ENCODE peak calls at places on chromosomes 12 and 14, in six cellular contexts. I is A549, D is stomach, N is HCT116, F is tibial nerve, B is right lobe of liver. W is an unnamed sample. For H3K4me1, the result is how much of the 10 kb centered on the place peaks cover.

GRCh38 chr12:120239776-120240494 is 25.6 kb downstream of the PXN start:
- DNase-seq in D (no peak), N (no peak), I (no peak), F (no peak), B (no peak), W (no peak)

GRCh38 chr12:80442426-80443222 is 1.4 kb upstream of the PTPRQ start:
- DNase-seq in I (peak), D (no peak), B (no peak), F (no peak), N (no peak), W (no peak)

GRCh38 chr14:72824051-72824450 is 69.8 kb downstream of the DPF3 start:
- DNase-seq in B (no peak), F (no peak), N (no peak), D (no peak), I (no peak), W (no peak)

GRCh38 chr12:77319141-77319540 is 253.8 kb upstream of the E2F7 start:
- DNase-seq in N (no peak), I (no peak), D (no peak), F (no peak), B (no peak), W (no peak)

GRCh38 chr12:94768398-94769039 is 118.2 kb upstream of the TMCC3 start:
- DNase-seq in D (no peak), F (no peak), N (no peak), I (no peak), B (no peak), W (no peak)

GRCh38 chr12:49019120-49019430 is 499 bp upstream of the PRKAG1 start:
- DNase-seq in F (no peak), I (no peak), D (no peak), N (no peak), B (no peak), W (no peak)

GRCh38 chr12:102735104-102735503 is 181.9 kb downstream of the PAH start:
- DNase-seq in F (no peak), N (no peak), I (no peak), B (no peak), D (no peak), W (no peak)

GRCh38 chr12:47824198-47824597 is 4.5 kb upstream of the HDAC7 start:
- DNase-seq in N (no peak), B (no peak), I (no peak), F (no peak), D (no peak), W (no peak)

GRCh38 chr14:43003845-43004244 is 1397.2 kb downstream of the LRFN5 start:
- DNase-seq in N (peak), I (peak), F (no peak), D (no peak), B (no peak), W (no peak)

GRCh38 chr12:131944601-131945251 is 5.0 kb upstream of the EP400 start:
- DNase-seq in N (no peak), D (peak), F (no peak), I (no peak), B (no peak), W (peak)

GRCh38 chr14:104794099-104794498 is 1.4 kb downstream of the AKT1 start:
- DNase-seq in B (no peak), I (peak), D (peak), N (no peak), F (no peak), W (no peak)

GRCh38 chr14:51869426-51870113 is 9.2 kb downstream of the GNG2 start:
- DNase-seq in D (no peak), B (no peak), F (no peak), N (no peak), I (no peak), W (no peak)

GRCh38 chr12:68242777-68243176 is 10.6 kb downstream of the IL22 start:
- DNase-seq in I (no peak), B (no peak), F (no peak), D (no peak), N (no peak), W (no peak)

GRCh38 chr12:118297284-118297683 is 75.4 kb downstream of the TAOK3 start:
- DNase-seq in I (no peak), N (no peak), B (no peak), D (no peak), F (no peak), W (no peak)

GRCh38 chr14:54681819-54682261 is 114.9 kb downstream of the SAMD4A start:
- DNase-seq in F (no peak), B (no peak), N (no peak), D (no peak), I (no peak), W (no peak)

GRCh38 chr14:70350078-70350477 is 9.4 kb downstream of the COX16 start:
- DNase-seq in B (no peak), I (peak), F (no peak), N (no peak), D (no peak), W (no peak)

GRCh38 chr14:104433401-104434213 is 146.0 kb upstream of the C14orf180 start:
- DNase-seq in B (peak), F (no peak), I (no peak), D (peak), N (no peak), W (peak)

GRCh38 chr14:91392623-91393303 is 24.9 kb downstream of the CCDC88C start:
- DNase-seq in F (no peak), B (no peak), N (no peak), D (no peak), I (no peak), W (no peak)

GRCh38 chr12:69639400-69640016 is 28.8 kb upstream of the LRRC10 start:
- DNase-seq in I (peak), F (peak), B (peak), N (peak), D (peak), W (peak)

GRCh38 chr14:98325761-98326160 is 946.2 kb downstream of the BCL11B start:
- DNase-seq in N (no peak), B (no peak), D (no peak), F (no peak), I (peak), W (no peak)

GRCh38 chr14:103348154-103348553 is 14.1 kb downstream of the EIF5 start:
- DNase-seq in D (no peak), N (no peak), B (no peak), F (no peak), I (no peak), W (no peak)

GRCh38 chr14:59310644-59311043 is 122.2 kb downstream of the DAAM1 start:
- DNase-seq in D (no peak), N (no peak), B (no peak), I (no peak), F (no peak), W (no peak)

GRCh38 chr12:112008918-112009317 is 4.0 kb downstream of the TMEM116 start:
- DNase-seq in D (no peak), F (no peak), B (no peak), N (no peak), I (no peak), W (no peak)

GRCh38 chr14:77212933-77213656 is 31.5 kb downstream of the TMEM63C start:
- DNase-seq in F (no peak), D (peak), I (peak), N (peak), B (no peak), W (no peak)

GRCh38 chr12:120903382-120903817 is 758 bp downstream of the SPPL3 start:
- DNase-seq in F (peak), I (peak), B (peak), D (peak), N (no peak), W (peak)

GRCh38 chr14:95340201-95340697 is 20.5 kb upstream of the CLMN start:
- DNase-seq in I (peak), D (peak), N (no peak), B (peak), F (no peak), W (no peak)

GRCh38 chr12:60174914-60175313 is 579.1 kb downstream of the SLC16A7 start:
- DNase-seq in D (no peak), B (no peak), I (no peak), N (no peak), F (no peak), W (no peak)

GRCh38 chr12:106903241-106903950 is 52.3 kb upstream of the TMEM263 start:
- DNase-seq in B (peak), I (peak), N (peak), D (peak), F (peak), W (peak)

GRCh38 chr12:2396448-2396871 is 343.7 kb downstream of the CACNA1C start:
- DNase-seq in B (no peak), I (no peak), N (no peak), D (no peak), F (peak), W (peak)

GRCh38 chr12:101407438-101408345 is at the start of gene ARL1:
- DNase-seq in B (peak), F (peak), I (peak), N (peak), D (peak), W (peak)

GRCh38 chr12:115103884-115104883 is 420.2 kb upstream of the TBX3 start:
- DNase-seq in F (no peak), B (no peak), D (no peak), I (peak), N (no peak), W (no peak)

GRCh38 chr14:60643443-60644402 is 5.6 kb downstream of the SIX1 start:
- DNase-seq in B (no peak), F (no peak), N (no peak), D (no peak), I (no peak), W (no peak)

GRCh38 chr14:60106341-60106740 is 14.6 kb downstream of the PCNX4 start:
- DNase-seq in I (no peak), B (no peak), D (no peak), N (no peak), F (no peak), W (no peak)

DNA sequence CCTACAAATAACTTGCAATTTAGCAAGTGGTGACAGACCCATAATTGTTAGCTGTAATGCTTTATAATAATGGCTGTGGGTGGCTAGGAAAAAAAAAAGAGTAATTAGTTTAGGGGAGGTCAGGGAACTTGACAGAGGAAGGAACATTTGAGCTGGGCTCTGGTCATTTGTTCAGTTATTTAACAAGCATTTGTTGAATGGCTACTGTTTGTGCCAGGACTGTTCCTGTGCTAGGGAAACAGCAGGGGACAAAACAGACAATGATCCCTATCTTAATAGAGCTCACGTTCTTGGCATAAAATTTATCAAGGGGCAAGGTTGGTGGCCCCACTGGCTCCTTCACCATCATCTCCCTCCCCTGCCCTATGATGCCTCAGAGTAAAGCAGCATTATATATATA is 18.5 kb downstream of the CHST11 start:
- DNase-seq in D (no peak), B (no peak), F (no peak), I (no peak), N (no peak), W (no peak)
- H3K4me1 ChIP-seq in D (under half), B (under half), F (under half), I (under half), N (under half), W (under half)

DNA sequence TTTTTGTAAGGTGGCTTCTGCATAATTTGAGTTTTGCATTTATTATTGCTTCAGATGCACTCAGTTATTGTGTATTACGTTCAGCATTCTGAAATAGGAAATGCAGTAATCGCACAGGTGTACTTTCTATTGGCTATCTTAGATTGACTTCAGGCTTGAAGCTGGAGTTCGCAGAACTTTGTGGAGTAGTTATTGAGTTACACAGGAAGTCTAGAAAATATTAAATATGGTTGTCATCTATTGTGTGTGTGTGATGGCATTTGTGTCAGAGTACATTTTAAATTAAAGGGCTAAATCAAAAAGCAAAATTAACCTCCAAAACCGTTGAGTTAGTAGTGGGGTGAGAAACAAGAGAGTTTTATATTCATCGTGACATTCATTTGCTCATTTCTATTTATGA is 2.7 kb downstream of the ARID2 start:
- DNase-seq in I (no peak), F (no peak), N (no peak), B (no peak), D (no peak), W (no peak)
- H3K4me3 ChIP-seq in I (peak), F (no peak), N (peak), B (no peak), D (peak), W (peak)

GRCh38 chr12:15629761-15630160 is 159.4 kb downstream of the EPS8 start:
- DNase-seq in B (no peak), N (no peak), F (no peak), I (peak), D (no peak), W (no peak)

GRCh38 chr12:15627995-15628945 is 160.9 kb downstream of the EPS8 start:
- DNase-seq in D (no peak), N (no peak), F (no peak), I (peak), B (no peak), W (no peak)

GRCh38 chr12:15631007-15631715 is 158.0 kb downstream of the EPS8 start:
- DNase-seq in D (no peak), F (no peak), I (no peak), N (no peak), B (no peak), W (no peak)

GRCh38 chr12:15632708-15633107 is 156.5 kb downstream of the EPS8 start:
- DNase-seq in F (no peak), N (peak), I (no peak), B (no peak), D (no peak), W (no peak)

DNA sequence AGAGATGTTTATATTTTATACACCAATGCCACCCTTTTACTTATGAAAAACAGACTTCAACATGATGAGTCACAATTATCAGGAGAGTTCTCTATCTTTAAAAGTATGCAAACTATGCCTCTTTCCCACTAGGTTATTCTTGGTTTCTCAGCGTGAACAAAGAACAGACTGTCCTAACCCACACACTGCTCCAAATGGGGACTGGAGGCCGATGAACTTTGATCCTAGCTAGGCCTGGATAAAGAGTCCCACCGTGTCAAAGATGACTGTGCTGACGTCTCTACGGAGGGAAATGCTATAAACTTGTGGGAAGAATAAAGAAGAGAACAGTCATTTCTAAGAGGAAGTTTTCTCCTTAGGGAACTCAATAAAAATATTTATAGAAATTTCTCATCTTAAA is 160.1 kb downstream of the EPS8 start:
- DNase-seq in N (peak), F (peak), I (peak), D (peak), B (no peak), W (peak)
- TF ChIP-seq POLR2A in N (no peak), F (no peak), I (no peak), D (no peak), B (no peak), W (no peak)

DNA sequence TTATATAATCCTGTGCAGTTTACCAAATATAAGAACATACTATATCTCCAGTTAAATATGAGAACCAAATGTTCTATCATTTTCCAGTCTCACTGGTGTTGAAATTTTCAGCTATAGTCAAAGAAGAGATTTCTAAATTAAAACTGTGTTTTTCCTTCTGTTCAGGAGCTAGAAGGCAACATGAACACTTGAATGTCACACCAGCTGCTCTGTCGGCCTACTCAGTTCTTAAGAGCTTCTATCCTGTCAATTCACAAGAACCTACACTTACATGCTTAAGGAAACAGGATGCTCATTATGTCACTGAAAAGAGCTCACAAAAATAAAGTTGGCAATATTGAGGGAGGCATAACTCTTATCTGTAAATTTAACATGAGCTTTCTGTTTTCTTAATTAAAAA is 43.1 kb downstream of the ATP2B1 start:
- DNase-seq in N (no peak), F (no peak), B (no peak), I (no peak), D (no peak), W (no peak)
- H3K4me1 ChIP-seq in N (under half), F (under half), B (under half), I (under half), D (under half), W (under half)

DNA sequence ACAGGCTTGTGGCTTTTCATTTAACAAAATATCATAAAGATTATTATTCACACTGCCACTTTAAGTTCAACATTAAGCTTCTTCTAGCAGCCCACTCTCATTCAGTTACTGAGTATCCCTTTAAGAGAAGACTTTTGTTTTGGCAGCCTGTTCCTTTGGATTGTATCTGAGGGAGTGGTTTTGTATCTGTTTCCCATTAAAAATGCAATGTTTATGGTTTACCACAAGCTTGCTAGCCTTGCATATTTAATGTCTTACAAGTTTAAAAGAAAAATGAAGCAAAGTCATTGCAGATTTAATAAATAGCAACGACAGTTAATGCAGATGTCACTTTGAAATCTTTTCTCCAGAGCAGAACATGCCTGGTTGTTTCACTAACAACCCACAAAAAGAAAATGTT is 2.0 kb downstream of the DCN start:
- DNase-seq in F (no peak), N (no peak), B (no peak), D (no peak), I (no peak), W (no peak)
- H3K4me3 ChIP-seq in F (peak), N (no peak), B (peak), D (peak), I (no peak), W (peak)

GRCh38 chr12:6323340-6323994 is 13.0 kb downstream of the PLEKHG6 start:
- DNase-seq in I (peak), F (no peak), N (peak), D (peak), B (no peak), W (peak)
- TF ChIP-seq POLR2A in I (no peak), F (no peak), N (no peak), D (no peak), B (no peak), W (no peak)

DNA sequence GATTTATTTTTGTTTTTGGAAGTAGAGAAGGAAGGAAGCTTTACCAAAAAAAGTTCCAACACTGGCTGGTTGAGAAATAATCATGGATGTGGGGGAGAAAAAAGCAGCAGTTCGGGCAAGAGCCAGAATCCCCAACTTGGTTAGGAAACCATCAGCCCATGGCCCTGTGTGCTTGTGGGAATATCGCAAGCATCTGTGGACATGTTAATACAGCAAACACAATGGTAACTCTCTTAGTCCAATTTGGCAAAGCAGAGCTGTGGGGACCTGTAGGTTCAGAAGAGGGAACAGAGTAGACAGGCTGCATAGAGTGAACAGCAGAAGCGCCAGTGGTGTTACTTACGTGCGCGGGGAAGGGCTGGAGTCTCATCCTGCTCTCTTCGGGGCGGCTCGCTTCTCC is 46.8 kb downstream of the TCHP start:
- DNase-seq in B (no peak), N (no peak), I (no peak), F (no peak), D (no peak), W (no peak)
- H3K4me1 ChIP-seq in B (half or more), N (under half), I (under half), F (under half), D (half or more), W (under half)

W was measured in sigmoid colon.